ENCODE peak calls at places on chromosomes 2 and 18, in five cellular contexts. N is HCT116, O is GM12878, E is K562, K is H1. H is an unnamed sample.

GRCh38 chr2:225466891-225467604 is 67.5 kb downstream of the NYAP2 start:
- DNase-seq in O (no peak), N (no peak), E (peak), K (no peak), H (no peak)

GRCh38 chr2:9627310-9627709 is 3.5 kb downstream of the YWHAQ start:
- DNase-seq in N (no peak), E (no peak), O (no peak), K (no peak), H (no peak)

GRCh38 chr2:141647353-141647752 is 483.5 kb downstream of the LRP1B start:
- DNase-seq in E (no peak), O (no peak), N (no peak), K (no peak), H (no peak)

GRCh38 chr2:163345795-163346573 is 389.8 kb downstream of the FIGN start:
- DNase-seq in E (peak), O (peak), K (no peak), N (peak), H (peak)

GRCh38 chr18:45856526-45856925 is 31.1 kb downstream of the SIGLEC15 start:
- DNase-seq in E (no peak), N (no peak), K (no peak), O (no peak), H (no peak)

GRCh38 chr2:129798626-129799025 is 180.8 kb upstream of the RAB6C start:
- DNase-seq in O (no peak), K (no peak), N (no peak), E (no peak), H (no peak)

GRCh38 chr2:202965810-202966454 is 48.7 kb upstream of the NBEAL1 start:
- DNase-seq in N (peak), E (peak), K (no peak), O (peak), H (peak)

GRCh38 chr2:238425979-238426567 is 654 bp upstream of the ASB1 start:
- DNase-seq in N (peak), O (no peak), E (peak), K (no peak), H (peak)

GRCh38 chr2:120712180-120712678 is 23.4 kb upstream of the GLI2 start:
- DNase-seq in E (no peak), N (no peak), K (no peak), O (no peak), H (no peak)

GRCh38 chr2:164933751-164934189 is 21.6 kb downstream of the SLC38A11 start:
- DNase-seq in N (no peak), O (no peak), K (no peak), E (no peak), H (peak)

GRCh38 chr18:51070545-51070944 is 40.5 kb downstream of the SMAD4 start:
- DNase-seq in O (no peak), E (no peak), K (no peak), N (no peak), H (no peak)

GRCh38 chr2:196453613-196454047 is 185.9 kb upstream of the CCDC150 start:
- DNase-seq in N (peak), K (peak), E (peak), O (peak), H (peak)

GRCh38 chr2:42523341-42523740 is 29.6 kb upstream of the KCNG3 start:
- DNase-seq in K (no peak), E (no peak), O (no peak), N (no peak), H (no peak)

GRCh38 chr18:47420130-47420529 is 168.7 kb upstream of the SKOR2 start:
- DNase-seq in N (no peak), E (no peak), O (no peak), K (no peak), H (no peak)

GRCh38 chr2:205948883-205949282 is 137.1 kb downstream of the INO80D start:
- DNase-seq in N (no peak), K (no peak), E (no peak), O (no peak), H (no peak)

GRCh38 chr2:43303889-43304288 is 77.5 kb upstream of the ZFP36L2 start:
- DNase-seq in O (no peak), N (no peak), K (no peak), E (no peak), H (no peak)

GRCh38 chr18:44536619-44537018 is 144.1 kb upstream of the SETBP1 start:
- DNase-seq in O (no peak), N (no peak), K (no peak), E (no peak), H (no peak)

GRCh38 chr18:48943333-48943732 is 7.4 kb downstream of the SMAD7 start:
- DNase-seq in K (no peak), N (no peak), E (no peak), O (no peak), H (no peak)

GRCh38 chr2:86038291-86039081 is 67.2 kb downstream of the POLR1A start:
- DNase-seq in O (no peak), K (no peak), N (no peak), E (no peak), H (no peak)

GRCh38 chr2:235695602-235695895 is 201.7 kb downstream of the AGAP1 start:
- DNase-seq in E (no peak), O (no peak), N (no peak), K (no peak), H (no peak)

GRCh38 chr18:12597775-12598174 is 60.1 kb downstream of the SPIRE1 start:
- DNase-seq in E (no peak), N (peak), K (no peak), O (no peak), H (peak)

GRCh38 chr2:3637311-3637675 is 20.7 kb upstream of the ALLC start:
- DNase-seq in O (no peak), K (no peak), E (no peak), N (no peak), H (no peak)

GRCh38 chr2:85355073-85355410 is 473 bp downstream of the ELMOD3 start:
- DNase-seq in K (no peak), N (no peak), E (no peak), O (no peak), H (no peak)

GRCh38 chr2:84022810-84023431 is 436.2 kb downstream of the SUCLG1 start:
- DNase-seq in E (peak), K (no peak), N (peak), O (no peak), H (peak)

GRCh38 chr18:46660955-46661749 is 4.1 kb upstream of the LOXHD1 start:
- DNase-seq in N (no peak), K (no peak), O (no peak), E (no peak), H (peak)

GRCh38 chr2:38277245-38278119 is 99.6 kb downstream of the ATL2 start:
- DNase-seq in K (peak), O (no peak), N (no peak), E (no peak), H (peak)

GRCh38 chr2:239805414-239805813 is 219.7 kb downstream of the NDUFA10 start:
- DNase-seq in O (no peak), E (no peak), N (no peak), K (no peak), H (no peak)

GRCh38 chr2:95049088-95049955 is 23.8 kb downstream of the MAL start:
- DNase-seq in N (no peak), K (no peak), E (no peak), O (no peak), H (no peak)

GRCh38 chr2:3526871-3527270 is 7.5 kb upstream of the ADI1 start:
- DNase-seq in K (no peak), O (no peak), E (no peak), N (no peak), H (no peak)

GRCh38 chr2:1974391-1974790 is 230.1 kb upstream of the PXDN start:
- DNase-seq in E (no peak), O (no peak), N (no peak), K (no peak), H (no peak)

GRCh38 chr2:7819316-7819715 is 862.5 kb upstream of the ID2 start:
- DNase-seq in E (no peak), N (no peak), K (no peak), O (no peak), H (no peak)

GRCh38 chr18:68564348-68564747 is 150.6 kb downstream of the TMX3 start:
- DNase-seq in O (no peak), K (no peak), E (no peak), N (no peak), H (no peak)

GRCh38 chr2:115183144-115183543 is 740.7 kb downstream of the DPP10 start:
- DNase-seq in E (no peak), O (no peak), K (no peak), N (no peak), H (no peak)

GRCh38 chr2:155062250-155062985 is 363.9 kb downstream of the KCNJ3 start:
- DNase-seq in O (no peak), E (no peak), N (no peak), K (no peak), H (peak)

GRCh38 chr2:23423873-23424680 is 39.1 kb downstream of the KLHL29 start:
- DNase-seq in E (no peak), O (no peak), N (no peak), K (no peak), H (no peak)

GRCh38 chr2:238719641-238720040 is 128.2 kb upstream of the TWIST2 start:
- DNase-seq in O (no peak), K (no peak), E (no peak), N (no peak), H (no peak)

GRCh38 chr2:127857494-127857818 is 499 bp downstream of the POLR2D start:
- DNase-seq in O (no peak), N (no peak), E (peak), K (no peak), H (no peak)

GRCh38 chr18:32822197-32822596 is 49.4 kb upstream of the KLHL14 start:
- DNase-seq in N (no peak), K (no peak), O (no peak), E (no peak), H (no peak)
- TF ChIP-seq EZH2 in N (no peak), K (no peak), O (no peak), E (no peak), H (no peak)

DNA sequence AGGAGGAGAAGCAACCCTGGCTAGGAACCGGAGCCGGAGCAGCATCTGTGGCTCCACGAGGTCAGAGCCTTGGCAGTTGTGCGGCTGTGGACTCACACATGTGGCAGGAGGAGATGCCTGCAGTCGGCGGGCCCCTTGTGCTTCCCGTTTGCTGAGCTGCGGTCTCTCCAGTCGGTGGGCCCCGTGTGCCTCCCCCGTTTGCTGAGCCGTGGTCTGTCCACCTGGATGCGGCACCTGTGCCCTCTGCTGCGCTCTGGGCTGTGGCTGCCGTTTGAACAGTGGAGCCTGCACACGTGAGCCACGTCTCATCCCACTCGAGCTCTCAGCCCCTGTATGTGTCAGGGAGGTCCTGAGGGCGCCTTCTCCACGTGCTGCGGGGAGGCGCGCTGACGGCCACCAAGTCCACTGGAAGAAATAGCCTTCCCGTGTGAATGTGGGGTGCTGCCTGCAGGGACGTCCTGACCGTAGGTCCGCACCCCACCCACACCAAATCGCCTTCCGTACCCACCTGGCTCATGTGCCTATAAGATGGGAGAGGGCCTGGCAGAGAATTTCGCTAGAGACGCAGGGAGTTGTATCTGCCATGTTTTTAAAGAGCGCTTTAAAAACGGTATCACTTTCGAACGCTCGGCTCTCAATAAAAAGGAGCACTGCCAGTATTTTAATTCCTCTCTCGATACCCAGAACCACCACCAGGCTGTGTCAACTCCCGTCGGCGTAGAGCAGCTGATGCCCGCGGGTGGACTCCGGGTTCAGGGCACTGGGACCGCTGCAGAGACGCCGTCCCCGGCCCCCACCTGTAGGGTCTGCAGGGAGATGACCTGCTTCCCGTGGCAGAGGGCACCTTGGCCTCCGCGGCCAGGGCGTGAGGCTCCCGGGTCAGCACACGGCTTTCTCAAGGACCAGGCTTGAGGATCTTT is 117.0 kb downstream of the NFATC1 start:
- DNase-seq in K (no peak), O (no peak), N (no peak), E (no peak), H (no peak)
- TF ChIP-seq JUND in K (no peak), O (no peak), N (no peak), E (no peak), H (no peak)

GRCh38 chr18:9613550-9614400 is 584 bp downstream of the PPP4R1 start:
- DNase-seq in E (peak), N (no peak), O (no peak), K (no peak), H (peak)

GRCh38 chr18:9612989-9613388 is 1.4 kb downstream of the PPP4R1 start:
- DNase-seq in O (no peak), N (no peak), K (no peak), E (no peak), H (no peak)

GRCh38 chr18:9615973-9616559 is 1.7 kb upstream of the PPP4R1 start:
- DNase-seq in O (no peak), K (no peak), E (no peak), N (no peak), H (no peak)

GRCh38 chr18:9615280-9615797 is 980 bp upstream of the PPP4R1 start:
- DNase-seq in K (no peak), N (no peak), E (no peak), O (no peak), H (no peak)

GRCh38 chr18:9614401-9615279 is at the start of gene PPP4R1:
- DNase-seq in O (no peak), E (peak), K (peak), N (no peak), H (peak)
- TF ChIP-seq POLR2A in O (peak), E (no peak), K (peak), N (peak), H (peak)

GRCh38 chr18:24112464-24112863 is 26.4 kb upstream of the CABYR start:
- DNase-seq in E (no peak), K (no peak), N (no peak), O (no peak), H (no peak)

GRCh38 chr18:24115628-24116027 is 23.2 kb upstream of the CABYR start:
- DNase-seq in N (no peak), O (no peak), E (no peak), K (no peak), H (no peak)

GRCh38 chr18:24111936-24112335 is 26.9 kb upstream of the CABYR start:
- DNase-seq in K (no peak), N (peak), O (no peak), E (no peak), H (no peak)

GRCh38 chr18:24112874-24113615 is 25.8 kb upstream of the CABYR start:
- DNase-seq in K (no peak), E (no peak), N (peak), O (no peak), H (peak)

DNA sequence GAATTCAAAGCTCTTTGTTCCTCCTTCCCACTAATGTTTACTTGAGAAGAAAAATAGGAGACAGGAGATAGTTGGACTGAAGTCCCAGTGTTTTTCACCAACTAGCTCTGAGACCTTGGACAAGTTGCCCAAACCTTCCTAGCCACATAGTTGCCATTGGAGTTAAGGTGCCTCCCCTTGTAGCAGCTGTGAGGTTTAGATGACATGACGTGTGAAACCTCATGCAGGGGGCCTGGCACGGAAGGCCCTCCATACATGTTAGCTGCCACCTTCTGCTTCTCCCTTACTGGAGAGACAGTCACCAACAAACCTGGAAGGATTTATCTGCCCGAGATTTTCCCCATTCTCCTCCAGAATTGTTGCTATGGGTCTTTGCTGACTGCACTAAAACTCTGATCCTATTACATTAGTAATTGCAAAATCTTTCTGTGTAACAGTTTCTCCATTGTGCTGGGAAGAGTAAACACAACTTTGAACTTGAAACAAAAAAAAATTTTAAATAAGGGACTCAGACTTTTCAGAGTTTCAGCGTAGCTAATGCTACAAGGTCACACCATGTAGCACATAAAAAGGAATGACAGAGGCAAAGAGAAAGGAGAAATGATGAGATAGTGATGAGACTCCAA is 23.8 kb upstream of the CABYR start:
- DNase-seq in E (no peak), K (no peak), N (no peak), O (no peak), H (peak)
- TF ChIP-seq EZH2 in E (no peak), K (no peak), N (no peak), O (no peak), H (no peak)

DNA sequence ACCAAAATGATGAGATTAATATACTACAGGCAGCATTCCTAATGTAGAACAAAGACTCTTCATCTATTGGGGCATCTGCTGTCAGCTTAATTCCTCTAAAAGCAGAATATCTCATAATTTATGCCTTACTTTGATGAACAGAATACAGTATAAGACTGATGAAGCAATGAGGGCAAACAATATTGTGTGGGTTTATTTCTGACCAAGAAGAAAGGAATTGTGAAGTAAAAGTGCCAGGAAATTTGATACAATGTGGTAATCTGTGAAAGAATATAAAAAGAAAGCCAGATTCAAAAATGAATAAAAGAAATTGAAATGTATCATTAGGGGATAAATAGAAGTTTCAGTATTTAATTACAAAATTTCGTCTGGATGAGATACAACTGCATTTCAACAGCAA is 78.8 kb upstream of the TTC21B start:
- DNase-seq in K (no peak), E (no peak), N (no peak), O (no peak), H (no peak)
- TF ChIP-seq JUND in K (no peak), E (no peak), N (no peak), O (no peak), H (no peak)

GRCh38 chr2:55048514-55048924 is 1.7 kb downstream of the RTN4 start:
- DNase-seq in N (peak), E (peak), O (no peak), K (no peak), H (peak)
- TF ChIP-seq POLR2A in N (no peak), E (no peak), O (no peak), K (no peak), H (peak)

DNA sequence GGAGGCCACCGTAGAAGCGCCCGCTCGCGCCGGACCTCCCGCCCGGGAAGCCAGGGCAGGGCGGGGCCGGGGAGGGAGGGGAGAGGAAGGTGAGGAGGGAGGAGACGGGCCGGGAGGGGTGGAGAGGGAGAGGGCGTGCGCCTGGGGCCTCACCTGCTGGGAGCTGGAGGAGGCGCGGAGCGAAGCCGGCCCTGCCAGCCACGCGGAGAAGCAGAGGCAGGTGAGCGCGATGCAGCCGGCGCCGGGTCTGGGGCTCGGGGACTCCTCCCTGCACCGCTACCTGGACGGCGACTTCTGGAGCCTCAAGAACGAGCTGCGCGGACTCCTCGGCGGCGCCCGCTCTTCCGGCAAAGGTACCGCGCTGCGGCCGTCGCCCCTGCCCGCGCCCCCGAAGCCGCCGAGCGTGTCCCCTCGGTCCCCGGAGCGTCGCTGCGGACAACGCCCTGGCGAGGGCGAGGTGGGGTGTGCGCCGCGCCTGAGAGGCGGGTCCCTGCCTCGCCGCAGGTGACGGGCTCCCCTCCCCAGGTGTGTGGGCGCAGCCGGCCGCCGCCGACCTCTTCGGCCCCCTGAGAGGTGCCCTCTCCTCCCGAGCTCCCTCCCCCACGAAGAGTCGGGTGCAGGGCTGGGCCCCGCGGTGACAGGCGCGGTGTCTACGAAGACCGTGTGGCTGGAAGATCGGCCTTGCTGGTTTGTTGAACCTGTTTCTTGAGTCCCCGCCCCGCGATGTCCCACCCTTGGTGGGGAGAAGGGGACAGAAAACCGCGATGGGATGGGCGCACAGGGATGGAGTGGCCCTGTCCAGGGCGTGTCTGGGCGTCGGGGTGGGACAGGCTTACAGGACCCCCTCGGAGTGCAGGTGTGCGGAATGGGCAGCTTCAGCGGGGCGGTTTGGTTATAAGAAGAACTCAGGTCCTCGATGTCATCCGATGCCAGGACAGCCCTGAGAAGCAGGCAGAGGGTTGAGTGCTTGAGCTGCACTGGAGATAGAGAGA is at the start of gene ACOXL:
- DNase-seq in N (peak), K (peak), O (no peak), E (peak), H (no peak)
- TF ChIP-seq EZH2 in N (no peak), K (no peak), O (no peak), E (no peak), H (peak)

GRCh38 chr2:35454966-35455638 is 900.5 kb upstream of the CRIM1 start:
- DNase-seq in O (no peak), K (peak), N (peak), E (no peak), H (no peak)
- TF ChIP-seq JUND in O (no peak), K (no peak), N (no peak), E (no peak), H (no peak)